ENCODE peak calls at places on chromosomes 13 and 19, in five cellular contexts. D is mesendoderm, I is neuronal stem cell, N is IMR-90, O is H1. P is an unnamed sample.

GRCh38 chr19:56087647-56088346 is 33.3 kb downstream of the ZNF787 start:
- DNase-seq in D (no peak), I (no peak), N (no peak), O (no peak), P (no peak)

GRCh38 chr19:46737275-46737654 is 8.6 kb upstream of the FKRP start:
- DNase-seq in D (no peak), I (no peak), N (no peak), O (no peak), P (no peak)

GRCh38 chr19:13925990-13926389 is 12.2 kb downstream of the PODNL1 start:
- DNase-seq in D (no peak), I (no peak), N (no peak), O (no peak), P (no peak)

GRCh38 chr13:43537124-43537523 is 249.6 kb downstream of the ENOX1 start:
- DNase-seq in D (no peak), I (no peak), N (peak), O (no peak), P (no peak)

GRCh38 chr19:33395561-33396550 is 22.3 kb downstream of the CEBPG start:
- DNase-seq in D (no peak), I (no peak), N (peak), O (no peak), P (no peak)

GRCh38 chr13:24618219-24618955 is 61.8 kb upstream of the ATP12A start:
- DNase-seq in D (no peak), I (no peak), N (no peak), O (no peak), P (no peak)

GRCh38 chr19:4369888-4370260 is 26.5 kb downstream of the MPND start:
- DNase-seq in D (peak), I (no peak), N (peak), O (peak), P (peak)

GRCh38 chr13:51612867-51613266 is 28.6 kb downstream of the WDFY2 start:
- DNase-seq in D (no peak), I (no peak), N (no peak), O (no peak), P (no peak)

GRCh38 chr19:44164327-44164672 is 600 bp upstream of the ZNF226 start:
- DNase-seq in D (no peak), I (no peak), N (no peak), O (no peak), P (no peak)

GRCh38 chr19:34577531-34578101 is 96.1 kb downstream of the WTIP start:
- DNase-seq in D (peak), I (no peak), N (no peak), O (peak), P (peak)

GRCh38 chr13:109162248-109163051 is 533.0 kb downstream of the MYO16 start:
- DNase-seq in D (no peak), I (no peak), N (no peak), O (no peak), P (no peak)

GRCh38 chr19:1598777-1599459 is 6.3 kb upstream of the MBD3 start:
- DNase-seq in D (no peak), I (no peak), N (no peak), O (no peak), P (no peak)

GRCh38 chr13:43273362-43273761 is 250.0 kb downstream of the DNAJC15 start:
- DNase-seq in D (no peak), I (no peak), N (peak), O (no peak), P (no peak)

GRCh38 chr19:47438793-47439220 is 19.5 kb upstream of the MEIS3 start:
- DNase-seq in D (no peak), I (no peak), N (no peak), O (peak), P (peak)

GRCh38 chr13:51223284-51224270 is 1.4 kb downstream of the FAM124A start:
- DNase-seq in D (peak), I (no peak), N (no peak), O (peak), P (no peak)

GRCh38 chr13:100387416-100387815 is 201.2 kb downstream of the GGACT start:
- DNase-seq in D (no peak), I (no peak), N (no peak), O (no peak), P (no peak)

GRCh38 chr13:23984541-23984940 is 87.2 kb upstream of the C1QTNF9B start:
- DNase-seq in D (no peak), I (no peak), N (no peak), O (no peak), P (no peak)

GRCh38 chr19:27689734-27690241 is 1523.2 kb downstream of the UQCRFS1 start:
- DNase-seq in D (no peak), I (no peak), N (no peak), O (no peak), P (no peak)

GRCh38 chr13:93794197-93794885 is 567.7 kb downstream of the GPC6 start:
- DNase-seq in D (no peak), I (no peak), N (peak), O (no peak), P (no peak)

GRCh38 chr19:46984077-46985010 is 35.3 kb upstream of the NPAS1 start:
- DNase-seq in D (no peak), I (no peak), N (peak), O (no peak), P (no peak)

GRCh38 chr19:447064-447426 is 13.8 kb downstream of the SHC2 start:
- DNase-seq in D (no peak), I (no peak), N (no peak), O (no peak), P (no peak)

GRCh38 chr19:11658954-11659353 is 61.7 kb downstream of the ZNF627 start:
- DNase-seq in D (no peak), I (no peak), N (no peak), O (no peak), P (no peak)

GRCh38 chr19:2246801-2247361 is 2.2 kb upstream of the AMH start:
- DNase-seq in D (no peak), I (no peak), N (peak), O (no peak), P (no peak)

GRCh38 chr19:3494559-3494958 is 5.9 kb downstream of the DOHH start:
- DNase-seq in D (no peak), I (no peak), N (no peak), O (no peak), P (no peak)

GRCh38 chr13:95505976-95506375 is 46.5 kb upstream of the CLDN10 start:
- DNase-seq in D (peak), I (no peak), N (no peak), O (no peak), P (no peak)

GRCh38 chr13:106488075-106488474 is 47.4 kb downstream of the EFNB2 start:
- DNase-seq in D (no peak), I (no peak), N (no peak), O (no peak), P (no peak)

GRCh38 chr19:45450042-45450380 is 17.8 kb upstream of the FOSB start:
- DNase-seq in D (no peak), I (no peak), N (no peak), O (no peak), P (no peak)

GRCh38 chr19:53960187-53960586 is 2.5 kb upstream of the CACNG8 start:
- DNase-seq in D (no peak), I (no peak), N (no peak), O (peak), P (no peak)

GRCh38 chr19:55253264-55253663 is 5.6 kb downstream of the PPP6R1 start:
- DNase-seq in D (no peak), I (no peak), N (no peak), O (no peak), P (no peak)

GRCh38 chr13:101706651-101707050 is 254.2 kb downstream of the ITGBL1 start:
- DNase-seq in D (peak), I (no peak), N (peak), O (no peak), P (no peak)

GRCh38 chr19:35162471-35163326 is 8.2 kb downstream of the FXYD5 start:
- DNase-seq in D (peak), I (no peak), N (no peak), O (no peak), P (no peak)

GRCh38 chr19:674282-675151 is 1.7 kb upstream of the FSTL3 start:
- DNase-seq in D (no peak), I (no peak), N (no peak), O (no peak), P (no peak)

GRCh38 chr13:110957181-110957884 is 42.5 kb upstream of the ANKRD10 start:
- DNase-seq in D (peak), I (no peak), N (peak), O (peak), P (no peak)

GRCh38 chr19:7998081-7998480 is 7.4 kb downstream of the ELAVL1 start:
- DNase-seq in D (no peak), I (no peak), N (peak), O (no peak), P (no peak)

GRCh38 chr13:25179810-25180437 is 7.8 kb upstream of the AMER2 start:
- DNase-seq in D (no peak), I (no peak), N (no peak), O (peak), P (no peak)

GRCh38 chr13:77893066-77893465 is 25.6 kb downstream of the EDNRB start:
- DNase-seq in D (no peak), I (no peak), N (no peak), O (no peak), P (peak)

GRCh38 chr13:25932353-25932752 is 119.5 kb downstream of the SHISA2 start:
- DNase-seq in D (no peak), I (no peak), N (no peak), O (no peak), P (no peak)

DNA sequence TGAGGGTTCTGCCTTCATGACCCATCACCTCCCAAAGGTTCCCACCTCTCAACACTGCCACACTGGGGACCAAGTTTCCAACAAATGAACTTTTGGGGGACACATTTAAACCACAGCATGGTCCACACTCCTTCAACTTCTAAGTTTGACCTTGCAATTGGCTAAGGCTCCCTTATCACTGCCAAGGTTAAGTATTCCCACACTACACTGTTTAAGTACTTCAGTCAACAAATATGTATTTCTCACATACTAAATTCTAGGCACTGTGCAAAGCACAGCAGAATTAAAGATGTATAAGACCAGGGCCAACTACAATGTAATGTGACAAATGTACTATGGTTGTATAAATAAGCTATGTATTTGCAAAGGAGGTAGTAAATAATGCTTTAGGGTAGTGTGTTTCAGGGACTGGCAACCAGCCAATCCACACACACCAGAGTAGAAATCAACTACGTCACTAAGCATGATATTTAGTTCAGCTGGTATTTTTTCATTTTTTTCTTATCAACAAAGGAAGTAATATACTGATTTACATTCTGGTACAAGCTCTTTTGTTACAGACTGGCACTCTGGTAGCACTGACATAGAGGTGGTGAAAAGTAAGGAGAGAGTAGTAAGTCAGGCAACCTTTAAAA is 12.2 kb downstream of the NUFIP1 start:
- DNase-seq in D (no peak), I (no peak), N (no peak), O (no peak), P (no peak)
- H2BK15ac ChIP-seq in D (no peak), I (no peak), N (no peak), O (no peak), P (no peak)

DNA sequence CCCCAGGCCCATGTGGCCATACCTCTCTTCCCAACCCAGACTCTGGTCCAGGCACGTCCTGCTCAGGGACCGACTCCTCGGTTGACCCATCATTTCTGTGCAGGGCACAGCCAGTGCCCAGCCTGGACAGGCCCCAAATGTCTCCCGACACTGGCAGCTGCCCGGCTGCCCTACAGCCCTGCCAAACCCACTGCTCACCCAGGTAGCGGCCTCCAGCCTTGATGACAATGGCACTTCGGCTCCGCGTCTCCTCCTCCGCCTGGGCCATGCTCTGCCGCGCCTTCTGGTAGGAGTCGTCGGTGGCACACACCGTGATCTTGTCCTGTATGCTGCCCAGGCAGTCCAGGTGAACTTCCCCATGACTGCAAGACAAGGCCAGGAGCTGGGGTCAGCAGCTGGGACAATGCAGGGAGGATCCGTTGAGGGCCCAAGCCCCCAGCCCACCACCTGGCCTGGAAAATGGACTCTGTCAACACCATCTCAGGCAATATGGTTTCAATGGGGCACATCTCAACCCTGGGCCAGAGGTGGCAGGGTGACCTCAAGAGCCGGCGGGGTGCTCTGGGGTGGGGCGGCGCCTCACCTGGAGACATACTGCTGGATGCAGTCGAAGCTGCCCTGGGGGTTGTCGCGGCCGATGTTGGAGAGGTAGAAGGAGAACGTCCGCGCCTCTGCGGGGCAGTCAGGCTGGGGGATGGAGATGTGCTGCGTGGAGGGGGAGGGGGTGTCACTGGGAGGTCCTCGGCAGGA is 27.5 kb upstream of the ISYNA1 start:
- DNase-seq in D (no peak), I (no peak), N (no peak), O (no peak), P (no peak)
- H3K18ac ChIP-seq in D (no peak), I (no peak), N (no peak), O (no peak), P (no peak)

GRCh38 chr19:40205760-40206159 is 12.4 kb downstream of the TTC9B start:
- DNase-seq in D (no peak), I (no peak), N (no peak), O (no peak), P (peak)
- H2BK15ac ChIP-seq in D (no peak), I (no peak), N (no peak), O (no peak), P (no peak)

GRCh38 chr19:29944415-29945012 is 2.5 kb downstream of the URI1 start:
- DNase-seq in D (no peak), I (no peak), N (no peak), O (no peak), P (no peak)

GRCh38 chr19:29943615-29944014 is 1.6 kb downstream of the URI1 start:
- DNase-seq in D (no peak), I (no peak), N (no peak), O (no peak), P (no peak)

GRCh38 chr19:29940971-29941585 is 961 bp upstream of the URI1 start:
- DNase-seq in D (no peak), I (no peak), N (no peak), O (no peak), P (no peak)

GRCh38 chr19:29941828-29942403 is at the start of gene URI1:
- DNase-seq in D (peak), I (peak), N (peak), O (peak), P (peak)

GRCh38 chr19:29942404-29943261 is 594 bp downstream of the URI1 start:
- DNase-seq in D (peak), I (peak), N (no peak), O (peak), P (peak)
- H3K18ac ChIP-seq in D (peak), I (peak), N (peak), O (no peak), P (no peak)

GRCh38 chr13:86976521-86977324 is 694.4 kb upstream of the SLITRK5 start:
- DNase-seq in D (no peak), I (no peak), N (peak), O (no peak), P (no peak)
- H2BK15ac ChIP-seq in D (peak), I (no peak), N (no peak), O (no peak), P (no peak)

GRCh38 chr13:114127473-114128347 is 4.7 kb downstream of the RASA3 start:
- DNase-seq in D (no peak), I (no peak), N (no peak), O (no peak), P (no peak)
- H3K18ac ChIP-seq in D (no peak), I (peak), N (no peak), O (peak), P (no peak)